ENCODE peak calls at places on chromosomes 1 and 21, in eight cellular contexts. U, M, J, P, Z, A, R and V are unnamed samples.

GRCh38 chr1:215007880-215008279 is 74.7 kb upstream of the KCNK2 start:
- DNase-seq in P (no peak), U (no peak), Z (peak; percentile 61), R (peak; percentile 84), A (no peak), J (peak; percentile 64), M (no peak), V (no peak)

GRCh38 chr1:183593356-183593755 is 3.1 kb upstream of the NCF2 start:
- DNase-seq in M (no peak), A (no peak), R (no peak), J (no peak), U (peak; percentile 46), P (no peak), Z (no peak), V (no peak)

GRCh38 chr1:41329662-41330587 is 31.3 kb upstream of the FOXO6 start:
- DNase-seq in R (no peak), U (no peak), J (no peak), A (no peak), Z (no peak), M (no peak), P (no peak), V (no peak)

GRCh38 chr1:208280184-208280583 is 36.0 kb upstream of the PLXNA2 start:
- DNase-seq in R (no peak), M (no peak), U (no peak), A (no peak), P (no peak), Z (no peak), J (no peak), V (no peak)

GRCh38 chr1:180486092-180486491 is 16.3 kb downstream of the ACBD6 start:
- DNase-seq in P (no peak), J (no peak), M (no peak), A (no peak), U (no peak), Z (no peak), R (no peak), V (no peak)

GRCh38 chr1:248813546-248813945 is 12.2 kb downstream of the SH3BP5L start:
- DNase-seq in P (no peak), A (no peak), Z (no peak), U (no peak), R (no peak), J (no peak), M (no peak), V (no peak)

GRCh38 chr1:29259802-29260441 is 23.6 kb downstream of the PTPRU start:
- DNase-seq in R (peak; percentile 10), P (peak; percentile 52), M (peak; percentile 67), U (peak; percentile 38), Z (no peak), J (peak; percentile 65), A (peak; percentile 33), V (peak; percentile 73)

GRCh38 chr1:166601650-166602049 is 237.6 kb upstream of the POGK start:
- DNase-seq in A (no peak), J (no peak), Z (no peak), M (no peak), P (no peak), R (no peak), U (no peak), V (no peak)

GRCh38 chr1:162062542-162063015 is 6.9 kb upstream of the NOS1AP start:
- DNase-seq in P (peak; percentile 43), J (peak; percentile 59), A (no peak), M (peak; percentile 41), U (peak; percentile 10), R (peak; percentile 81), Z (peak; percentile 41), V (no peak)

GRCh38 chr1:3483801-3484444 is 29.5 kb downstream of the ARHGEF16 start:
- DNase-seq in R (no peak), P (no peak), M (no peak), A (no peak), J (peak; percentile 39), U (peak; percentile 43), Z (no peak), V (peak; percentile 66)

GRCh38 chr1:172948457-172948856 is 102.3 kb downstream of the TNFSF18 start:
- DNase-seq in M (no peak), R (peak; percentile 50), Z (peak; percentile 96), J (peak; percentile 95), A (no peak), P (no peak), U (no peak), V (peak; percentile 32)

GRCh38 chr1:2546515-2547209 is 9.5 kb upstream of the TNFRSF14 start:
- DNase-seq in Z (peak; percentile 61), A (peak; percentile 68), U (peak; percentile 91), P (peak; percentile 90), J (peak; percentile 93), M (peak; percentile 83), R (peak; percentile 56), V (peak; percentile 90)

GRCh38 chr1:56456426-56457101 is 122.8 kb downstream of the PLPP3 start:
- DNase-seq in U (no peak), Z (peak; percentile 84), A (no peak), M (no peak), R (peak; percentile 30), J (no peak), P (no peak), V (peak; percentile 74)

GRCh38 chr1:10528066-10529014 is 53.6 kb downstream of the PEX14 start:
- DNase-seq in P (peak; percentile 84), R (peak; percentile 90), A (no peak), Z (peak; percentile 93), J (peak; percentile 82), U (peak; percentile 54), M (peak; percentile 52), V (peak; percentile 85)

GRCh38 chr1:103514920-103515503 is 10.5 kb upstream of the RNPC3 start:
- DNase-seq in U (peak; percentile 19), M (no peak), Z (peak; percentile 63), R (peak; percentile 84), P (no peak), A (no peak), J (peak; percentile 76), V (peak; percentile 20)

GRCh38 chr1:29698033-29698432 is 461.7 kb downstream of the PTPRU start:
- DNase-seq in P (no peak), U (peak; percentile 6), M (no peak), A (no peak), R (peak; percentile 64), Z (peak; percentile 59), J (peak; percentile 83), V (peak; percentile 70)

GRCh38 chr1:161427733-161428516 is 60.2 kb upstream of the CFAP126 start:
- DNase-seq in U (peak; percentile 45), Z (peak; percentile 68), P (no peak), A (no peak), M (no peak), R (peak; percentile 63), J (peak; percentile 75), V (peak; percentile 52)

GRCh38 chr1:245549981-245550701 is 395.4 kb downstream of the KIF26B start:
- DNase-seq in Z (no peak), U (no peak), M (no peak), P (no peak), J (peak; percentile 10), R (no peak), A (no peak), V (no peak)

GRCh38 chr1:94160811-94161210 is 39.9 kb upstream of the ABCA4 start:
- DNase-seq in U (no peak), M (no peak), R (peak; percentile 57), Z (peak; percentile 86), P (no peak), J (peak; percentile 59), A (no peak), V (peak; percentile 22)

DNA sequence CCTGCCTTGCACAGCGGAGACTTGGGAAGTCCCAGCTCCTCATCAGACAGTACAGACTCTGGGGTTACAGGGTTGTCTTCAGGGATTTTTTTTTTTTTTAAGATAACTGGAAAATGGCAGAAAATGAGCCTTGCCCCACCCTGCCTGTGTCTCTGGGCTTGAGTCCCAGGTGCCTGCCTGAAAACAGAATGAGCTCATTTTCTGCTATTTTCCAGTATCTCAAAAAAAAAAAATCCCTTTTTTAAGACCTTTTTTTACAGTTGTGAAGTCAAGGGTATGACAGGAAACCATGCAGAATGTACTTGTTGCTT is 10.1 kb downstream of the SLX9 start:
- DNase-seq in Z (no peak), U (no peak), M (no peak), P (no peak), R (no peak), A (no peak), J (no peak), V (no peak)
- TF ChIP-seq CTCF in Z (no peak), U (no peak), M (peak; percentile 7), P (no peak), R (no peak), A (no peak), J (no peak), V (no peak)

DNA sequence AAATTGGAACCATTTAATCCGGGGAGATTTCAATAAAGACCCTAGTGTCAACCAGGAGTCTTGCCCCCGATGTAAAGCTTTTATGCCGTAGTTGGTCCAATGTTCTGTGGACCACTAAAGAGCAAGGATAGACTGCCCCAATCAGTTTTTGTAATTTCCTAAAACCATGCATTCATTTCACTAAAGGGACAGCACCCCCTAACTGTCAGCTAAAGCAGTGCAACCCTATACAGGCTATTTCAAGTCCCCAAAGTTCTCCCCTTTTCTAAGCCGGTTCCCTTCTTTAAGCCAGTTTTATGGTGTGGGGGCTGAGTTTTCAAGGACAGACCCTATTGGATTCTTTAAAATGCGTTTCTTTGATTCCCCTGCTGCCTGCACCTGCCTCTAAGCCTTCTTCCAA is 12.7 kb upstream of the PDPN start:
- DNase-seq in M (no peak), J (no peak), R (no peak), Z (no peak), A (no peak), P (no peak), U (no peak), V (no peak)
- TF ChIP-seq CTCF in M (peak; percentile 55), J (no peak), R (peak; percentile 12), Z (no peak), A (no peak), P (no peak), U (no peak), V (no peak)

GRCh38 chr1:243428617-243429342 is 172.9 kb downstream of the SDCCAG8 start:
- DNase-seq in R (no peak), Z (no peak), M (no peak), A (no peak), U (no peak), P (no peak), J (no peak), V (no peak)
- TF ChIP-seq CTCF in R (no peak), Z (no peak), M (no peak), A (no peak), U (no peak), P (no peak), J (no peak), V (no peak)

GRCh38 chr1:188706742-188707141 is 1770.9 kb downstream of the BRINP3 start:
- DNase-seq in R (peak; percentile 56), U (no peak), M (no peak), Z (peak; percentile 89), J (peak; percentile 2), A (no peak), P (no peak), V (peak; percentile 90)
- TF ChIP-seq CTCF in R (no peak), U (no peak), M (no peak), Z (no peak), J (no peak), A (no peak), P (no peak), V (no peak)